ENCODE peak calls at places on chromosomes 7 and 10, in ten cellular contexts. S is astrocyte of the cerebellum, Z is glutamatergic neuron, F is foreskin keratinocyte, P is dorsolateral prefrontal cortex, L is HCT116, M is thoracic aorta, D is GM23338, U is fibroblast of lung, Y is A549. Q is an unnamed sample.

GRCh38 chr7:47513741-47514241 is 68.1 kb downstream of the TNS3 start:
- DNase-seq in S (peak; percentile 62), Z (no peak), F (no peak), P (no peak), L (no peak), M (no peak), D (no peak), U (peak; percentile 93), Y (no peak), Q (peak; percentile 56)

GRCh38 chr10:64416011-64416410 is 894.8 kb downstream of the REEP3 start:
- DNase-seq in S (no peak), Z (no peak), F (no peak), P (no peak), L (no peak), M (no peak), D (no peak), U (no peak), Y (no peak), Q (no peak)

GRCh38 chr10:50623299-50624153 is at the start of gene SGMS1:
- DNase-seq in S (peak; percentile 75), Z (peak; percentile 93), F (peak; percentile 67), P (peak; percentile 83), L (peak; percentile 50), M (peak; percentile 17), D (peak; percentile 83), U (peak; percentile 88), Y (peak; percentile 81), Q (no peak)

GRCh38 chr7:142583424-142583823 is 165.8 kb upstream of the PRSS1 start:
- DNase-seq in S (peak; percentile 66), Z (no peak), F (peak; percentile 83), P (no peak), L (peak; percentile 63), M (no peak), D (no peak), U (peak; percentile 87), Y (peak; percentile 76), Q (peak; percentile 66)

GRCh38 chr10:97718659-97719142 is 5.2 kb downstream of the MARVELD1 start:
- DNase-seq in S (no peak), Z (no peak), F (peak; percentile 100), P (no peak), L (peak; percentile 75), M (no peak), D (peak; percentile 50), U (no peak), Y (peak; percentile 41), Q (no peak)

GRCh38 chr10:57494481-57494880 is 773.2 kb downstream of the IPMK start:
- DNase-seq in S (no peak), Z (no peak), F (no peak), P (no peak), L (no peak), M (no peak), D (no peak), U (no peak), Y (no peak), Q (no peak)

GRCh38 chr10:66917104-66917503 is 8.7 kb upstream of the LRRTM3 start:
- DNase-seq in S (no peak), Z (no peak), F (no peak), P (no peak), L (no peak), M (no peak), D (peak; percentile 77), U (no peak), Y (no peak), Q (no peak)

GRCh38 chr7:80133361-80134104 is 1.1 kb upstream of the GNAI1 start:
- DNase-seq in S (no peak), Z (no peak), F (peak; percentile 85), P (no peak), L (no peak), M (no peak), D (peak; percentile 27), U (peak; percentile 44), Y (no peak), Q (no peak)

GRCh38 chr7:54967384-54967783 is 51.4 kb upstream of the EGFR start:
- DNase-seq in S (peak; percentile 33), Z (no peak), F (peak; percentile 100), P (no peak), L (peak; percentile 3), M (no peak), D (peak; percentile 65), U (peak; percentile 48), Y (peak; percentile 69), Q (no peak)

GRCh38 chr7:39697481-39697880 is 74.1 kb downstream of the RALA start:
- DNase-seq in S (no peak), Z (no peak), F (no peak), P (no peak), L (no peak), M (no peak), D (no peak), U (no peak), Y (no peak), Q (no peak)

GRCh38 chr7:105589221-105590077 is 8.2 kb upstream of the EFCAB10 start:
- DNase-seq in S (peak; percentile 63), Z (no peak), F (peak; percentile 57), P (peak; percentile 79), L (peak; percentile 55), M (no peak), D (peak; percentile 89), U (peak; percentile 68), Y (peak; percentile 82), Q (peak; percentile 74)

GRCh38 chr7:41029072-41029492 is 673.8 kb downstream of the INHBA start:
- DNase-seq in S (peak; percentile 86), Z (no peak), F (peak; percentile 100), P (no peak), L (peak; percentile 41), M (no peak), D (no peak), U (peak; percentile 99), Y (peak; percentile 33), Q (peak; percentile 84)

GRCh38 chr7:45909576-45909975 is 11.5 kb downstream of the IGFBP3 start:
- DNase-seq in S (no peak), Z (no peak), F (no peak), P (no peak), L (no peak), M (no peak), D (no peak), U (no peak), Y (no peak), Q (no peak)

DNA sequence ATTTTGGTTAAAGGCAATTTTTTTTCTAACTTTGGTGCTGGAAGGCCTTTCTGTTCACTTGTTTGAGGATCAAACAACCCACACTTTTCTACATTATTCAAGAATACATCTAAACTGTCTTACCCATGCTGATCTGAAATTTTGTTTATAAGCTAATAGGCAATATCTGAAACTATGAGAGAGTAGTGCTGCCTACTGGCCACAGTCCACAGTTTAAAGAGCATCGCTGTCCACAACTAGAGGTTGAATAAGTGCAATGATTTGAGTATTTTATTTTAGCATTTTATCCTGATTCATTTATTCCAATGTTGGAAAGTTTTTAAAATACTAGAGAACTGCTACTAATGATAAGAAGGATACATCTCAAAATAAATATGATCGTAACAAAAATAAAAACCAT is 306.9 kb downstream of the ELMO1 start:
- DNase-seq in S (no peak), Z (no peak), F (no peak), P (no peak), L (no peak), M (no peak), D (no peak), U (no peak), Y (no peak), Q (no peak)
- TF ChIP-seq CTCF in S (peak; percentile 13), Z (no peak), F (peak; percentile 31), P (no peak), L (no peak), M (no peak), D (no peak), U (peak; percentile 15), Y (no peak), Q (no peak)

GRCh38 chr7:31061185-31061584 is 9.1 kb downstream of the ADCYAP1R1 start:
- DNase-seq in S (no peak), Z (no peak), F (no peak), P (no peak), L (no peak), M (no peak), D (peak; percentile 57), U (no peak), Y (no peak), Q (no peak)

GRCh38 chr7:31058122-31058521 is 6.0 kb downstream of the ADCYAP1R1 start:
- DNase-seq in S (no peak), Z (no peak), F (no peak), P (no peak), L (no peak), M (no peak), D (no peak), U (peak; percentile 32), Y (no peak), Q (no peak)

GRCh38 chr7:31058688-31059087 is 6.6 kb downstream of the ADCYAP1R1 start:
- DNase-seq in S (no peak), Z (no peak), F (no peak), P (no peak), L (no peak), M (no peak), D (no peak), U (no peak), Y (no peak), Q (no peak)

GRCh38 chr7:31056775-31057346 is 4.8 kb downstream of the ADCYAP1R1 start:
- DNase-seq in S (no peak), Z (no peak), F (no peak), P (no peak), L (peak; percentile 24), M (no peak), D (peak; percentile 64), U (no peak), Y (no peak), Q (no peak)

GRCh38 chr7:31059551-31059950 is 7.4 kb downstream of the ADCYAP1R1 start:
- DNase-seq in S (no peak), Z (peak; percentile 52), F (no peak), P (no peak), L (no peak), M (no peak), D (peak; percentile 85), U (no peak), Y (no peak), Q (no peak)
- TF ChIP-seq CTCF in S (peak; percentile 5), Z (no peak), F (no peak), P (no peak), L (peak; percentile 13), M (no peak), D (peak; percentile 82), U (no peak), Y (no peak), Q (no peak)

DNA sequence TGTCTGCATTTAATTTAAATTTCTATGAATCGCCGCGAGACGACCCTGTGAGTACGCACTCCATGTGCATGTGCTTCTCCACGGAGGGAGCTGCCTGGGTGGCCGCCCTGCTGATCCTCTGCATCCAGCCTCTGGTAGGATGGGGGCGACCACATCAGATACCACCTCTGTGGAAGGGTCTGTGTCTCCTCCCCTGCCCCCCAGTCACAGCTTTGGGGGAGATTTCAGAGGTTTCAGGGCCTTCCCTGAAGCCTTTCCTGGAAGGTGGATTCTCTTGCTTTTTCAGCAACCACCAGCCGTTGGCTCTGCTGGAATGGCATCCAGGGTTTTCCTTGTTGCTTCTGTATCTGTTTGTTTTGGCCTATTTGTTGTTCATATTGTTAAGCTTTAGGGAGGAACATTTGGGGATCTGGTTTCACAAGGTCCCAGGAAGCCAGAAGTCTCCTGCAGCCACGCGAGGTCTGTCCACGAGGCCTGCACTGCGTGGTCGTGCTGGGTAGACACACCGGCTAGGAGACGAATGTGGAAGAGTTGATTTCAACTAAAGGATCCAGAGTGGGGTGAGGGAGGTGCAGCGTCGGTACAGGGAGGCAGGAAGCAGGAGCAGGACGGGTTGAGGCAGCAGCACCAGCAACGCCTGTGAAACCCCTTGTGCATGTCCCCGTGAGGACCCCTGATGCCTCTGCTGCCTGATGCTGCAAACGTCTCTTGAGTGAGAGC is 329.1 kb downstream of the PTPRN2 start:
- DNase-seq in S (no peak), Z (peak; percentile 5), F (no peak), P (no peak), L (no peak), M (no peak), D (no peak), U (no peak), Y (no peak), Q (no peak)
- TF ChIP-seq CTCF in S (no peak), Z (no peak), F (no peak), P (no peak), L (no peak), M (no peak), D (no peak), U (no peak), Y (no peak), Q (no peak)

GRCh38 chr10:110221721-110222261 is 14.4 kb downstream of the MXI1 start:
- DNase-seq in S (peak; percentile 76), Z (peak; percentile 57), F (peak; percentile 79), P (peak; percentile 82), L (peak; percentile 84), M (peak; percentile 81), D (peak; percentile 83), U (peak; percentile 95), Y (peak; percentile 31), Q (peak; percentile 90)
- TF ChIP-seq CTCF in S (peak; percentile 44), Z (no peak), F (peak; percentile 48), P (peak; percentile 41), L (peak; percentile 13), M (no peak), D (peak; percentile 57), U (peak; percentile 39), Y (no peak), Q (peak; percentile 41)

Q was measured in HFF-Myc.